ENCODE peak calls at places on chromosomes 13 and 19, in five cellular contexts. L, Z, H, K and J are unnamed samples.

GRCh38 chr13:109840201-109840892 is 54.0 kb upstream of the IRS2 start:
- DNase-seq in Z (no peak), K (no peak), H (no peak), L (no peak), J (peak; percentile 85)

GRCh38 chr19:18898533-18899408 is 2.8 kb upstream of the CERS1 start:
- DNase-seq in K (no peak), Z (no peak), L (no peak), H (no peak), J (no peak)

GRCh38 chr19:51148571-51148970 is 6.5 kb downstream of the SIGLEC7 start:
- DNase-seq in Z (no peak), L (no peak), H (no peak), K (no peak), J (no peak)

GRCh38 chr19:47497821-47498520 is 14.0 kb upstream of the KPTN start:
- DNase-seq in L (no peak), Z (peak; percentile 65), K (no peak), H (no peak), J (no peak)

GRCh38 chr13:59111711-59112110 is 1052.0 kb downstream of the DIAPH3 start:
- DNase-seq in L (no peak), K (no peak), Z (no peak), H (no peak), J (peak; percentile 77)

GRCh38 chr13:24618219-24618955 is 61.8 kb upstream of the ATP12A start:
- DNase-seq in K (peak; percentile 37), H (no peak), Z (no peak), L (no peak), J (peak; percentile 51)

GRCh38 chr13:33228645-33229445 is 56.7 kb downstream of the STARD13 start:
- DNase-seq in H (no peak), Z (no peak), L (peak; percentile 27), K (no peak), J (peak; percentile 82)

GRCh38 chr19:13447978-13448377 is 58.3 kb downstream of the CACNA1A start:
- DNase-seq in L (no peak), H (no peak), K (no peak), Z (no peak), J (no peak)

GRCh38 chr19:19500975-19501644 is 14.2 kb downstream of the TSSK6 start:
- DNase-seq in K (no peak), L (no peak), H (no peak), Z (no peak), J (no peak)

GRCh38 chr19:41219924-41220567 is 1.0 kb downstream of the AXL start:
- DNase-seq in Z (peak; percentile 79), K (no peak), H (peak; percentile 67), L (peak; percentile 59), J (peak; percentile 71)

GRCh38 chr13:76004411-76004810 is 368.3 kb downstream of the LMO7 start:
- DNase-seq in L (no peak), Z (no peak), K (no peak), H (no peak), J (no peak)

GRCh38 chr13:106865706-106866288 is 297.9 kb upstream of the ARGLU1 start:
- DNase-seq in H (no peak), L (no peak), K (no peak), Z (no peak), J (no peak)

GRCh38 chr13:58960909-58961308 is 1202.8 kb downstream of the DIAPH3 start:
- DNase-seq in K (no peak), H (no peak), L (peak; percentile 5), Z (no peak), J (no peak)

GRCh38 chr13:97567510-97568243 is 133.7 kb downstream of the RAP2A start:
- DNase-seq in L (peak; percentile 54), K (peak; percentile 61), Z (peak; percentile 51), H (peak; percentile 77), J (no peak)

GRCh38 chr19:54339646-54340358 is 840 bp upstream of the LILRA4 start:
- DNase-seq in K (no peak), H (peak; percentile 54), L (no peak), Z (no peak), J (no peak)

GRCh38 chr19:46515879-46516350 is 20.2 kb upstream of the PNMA8B start:
- DNase-seq in K (no peak), Z (no peak), L (peak; percentile 71), H (no peak), J (peak; percentile 20)

GRCh38 chr13:49022472-49023144 is 46.9 kb downstream of the FNDC3A start:
- DNase-seq in K (no peak), Z (no peak), H (no peak), L (no peak), J (no peak)

GRCh38 chr13:41065098-41065497 is 3.8 kb downstream of the WBP4 start:
- DNase-seq in K (no peak), H (no peak), Z (no peak), L (no peak), J (no peak)

GRCh38 chr19:49862411-49863253 is 4.7 kb downstream of the PNKP start:
- DNase-seq in K (no peak), H (peak; percentile 70), L (no peak), Z (peak; percentile 61), J (no peak)

GRCh38 chr13:78309497-78310180 is 293.7 kb downstream of the POU4F1 start:
- DNase-seq in Z (no peak), K (no peak), L (no peak), H (no peak), J (no peak)

GRCh38 chr13:113304121-113304520 is 7.1 kb downstream of the LAMP1 start:
- DNase-seq in L (no peak), Z (peak; percentile 41), H (no peak), K (no peak), J (no peak)

GRCh38 chr13:23767806-23768205 is 121.4 kb downstream of the MIPEP start:
- DNase-seq in L (no peak), Z (no peak), K (no peak), H (no peak), J (no peak)

GRCh38 chr13:113862191-113862765 is 1.6 kb downstream of the GAS6 start:
- DNase-seq in Z (peak; percentile 49), H (no peak), L (no peak), K (no peak), J (no peak)

GRCh38 chr13:78326608-78327007 is 276.7 kb downstream of the POU4F1 start:
- DNase-seq in Z (no peak), L (no peak), H (no peak), K (no peak), J (no peak)

GRCh38 chr19:40055832-40056504 is at the start of gene ZNF780B:
- DNase-seq in Z (peak; percentile 64), L (peak; percentile 84), H (peak; percentile 82), K (peak; percentile 67), J (peak; percentile 61)

GRCh38 chr13:45542878-45543277 is 72.7 kb downstream of the ERICH6B start:
- DNase-seq in K (no peak), L (no peak), H (no peak), Z (no peak), J (no peak)

GRCh38 chr13:45546410-45546765 is 69.2 kb downstream of the ERICH6B start:
- DNase-seq in L (no peak), H (no peak), Z (no peak), K (no peak), J (no peak)

GRCh38 chr13:45545686-45546409 is 69.7 kb downstream of the ERICH6B start:
- DNase-seq in Z (no peak), K (no peak), L (no peak), H (no peak), J (no peak)

GRCh38 chr13:45542391-45542790 is 73.1 kb downstream of the ERICH6B start:
- DNase-seq in Z (no peak), K (no peak), H (no peak), L (no peak), J (no peak)

DNA sequence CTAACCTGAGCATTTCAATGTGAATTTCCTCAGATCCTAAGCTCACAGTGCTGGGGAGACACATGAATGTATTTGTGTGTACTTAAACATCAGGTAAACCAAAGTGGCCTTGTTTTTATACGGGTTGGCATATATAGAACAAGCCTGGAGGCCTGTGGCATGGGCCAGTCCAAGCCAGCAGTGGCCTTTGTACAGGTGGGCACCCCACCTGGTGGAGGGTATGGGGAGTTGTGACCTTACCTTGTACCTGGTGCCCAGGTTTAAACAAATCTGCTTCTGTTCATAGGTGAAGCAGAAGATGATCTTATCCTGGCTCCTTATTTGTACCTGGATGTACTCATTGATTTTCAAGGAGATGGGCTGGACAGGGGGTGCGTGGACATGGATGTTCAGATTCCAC is 71.0 kb downstream of the ERICH6B start:
- DNase-seq in K (no peak), L (no peak), H (no peak), Z (no peak), J (no peak)
- H3K4me1 ChIP-seq in K (no peaks in the 10 kb centered on the region), L (no peaks in the 10 kb centered on the region), H (no peaks in the 10 kb centered on the region), Z (no peaks in the 10 kb centered on the region), J (no peaks in the 10 kb centered on the region)

GRCh38 chr19:30408734-30409301 is 36.6 kb downstream of the ZNF536 start:
- DNase-seq in L (no peak), K (no peak), H (no peak), Z (no peak), J (no peak)

GRCh38 chr19:30406220-30406944 is 34.2 kb downstream of the ZNF536 start:
- DNase-seq in Z (no peak), K (no peak), L (peak; percentile 56), H (no peak), J (no peak)

GRCh38 chr19:30403583-30403982 is 31.4 kb downstream of the ZNF536 start:
- DNase-seq in Z (no peak), L (no peak), K (no peak), H (no peak), J (no peak)

GRCh38 chr19:30411714-30412113 is 39.5 kb downstream of the ZNF536 start:
- DNase-seq in Z (no peak), L (no peak), H (no peak), K (no peak), J (no peak)

DNA sequence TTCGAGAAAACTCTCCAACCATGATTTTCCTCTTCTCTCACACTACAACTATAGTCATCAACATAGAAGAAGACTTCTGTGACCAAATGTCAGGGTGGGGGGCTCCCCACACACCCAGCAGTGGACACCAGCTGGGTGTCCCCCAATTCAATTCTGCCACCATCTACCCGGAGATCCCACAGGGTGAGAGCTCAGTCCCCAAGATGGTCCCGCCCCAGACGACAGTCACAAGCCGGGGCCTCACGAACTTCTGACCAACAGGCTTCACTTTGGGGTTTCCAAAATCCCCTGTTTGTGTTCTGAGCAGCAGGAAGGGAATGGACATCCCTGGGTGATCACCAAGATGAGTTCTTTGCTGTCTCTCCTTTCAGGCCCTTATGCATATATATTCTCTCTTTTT is 35.1 kb downstream of the ZNF536 start:
- DNase-seq in L (no peak), K (no peak), H (no peak), Z (no peak), J (no peak)
- H3K4me3 ChIP-seq in L (no peak overlapping the region), K (no peak overlapping the region), H (no peak overlapping the region), Z (no peak overlapping the region), J (no peak overlapping the region)

GRCh38 chr13:52003551-52003950 is 7.7 kb downstream of the ATP7B start:
- DNase-seq in L (peak; percentile 9), H (no peak), K (no peak), Z (no peak), J (no peak)

GRCh38 chr13:51999525-51999924 is 11.7 kb downstream of the ATP7B start:
- DNase-seq in H (no peak), Z (peak; percentile 80), L (no peak), K (peak; percentile 85), J (no peak)

GRCh38 chr13:51998723-51999471 is 12.4 kb downstream of the ATP7B start:
- DNase-seq in K (no peak), Z (no peak), H (no peak), L (no peak), J (no peak)

GRCh38 chr13:52002361-52002760 is 8.9 kb downstream of the ATP7B start:
- DNase-seq in K (no peak), H (no peak), L (no peak), Z (no peak), J (no peak)

GRCh38 chr13:52001120-52001731 is 10.0 kb downstream of the ATP7B start:
- DNase-seq in K (no peak), H (no peak), L (peak; percentile 40), Z (no peak), J (peak; percentile 21)
- H3K4me1 ChIP-seq in K (peaks cover 27% of the 10 kb centered on the region), H (peaks cover 3% of the 10 kb centered on the region), L (no peaks in the 10 kb centered on the region), Z (peaks cover 16% of the 10 kb centered on the region), J (no peaks in the 10 kb centered on the region)

GRCh38 chr19:42352893-42353259 is 27.4 kb downstream of the MEGF8 start:
- DNase-seq in L (no peak), H (no peak), Z (no peak), K (no peak), J (no peak)
- H3K4me3 ChIP-seq in L (no peak overlapping the region), H (no peak overlapping the region), Z (no peak overlapping the region), K (no peak overlapping the region), J (no peak overlapping the region)